ENCODE peak calls at places on chromosomes 4 and X, in seven cellular contexts. C is gastrocnemius medialis, Z is NB4, Y is lower leg skin, U is uterus, N is right lobe of liver, D is A549. H is an unnamed sample.

GRCh38 chr4:165512464-165512863 is 133.7 kb downstream of the CPE start:
- DNase-seq in C (no peak), U (no peak), N (no peak), Z (no peak), Y (no peak), D (no peak), H (no peak)

GRCh38 chr4:54172156-54172555 is 56.9 kb upstream of the PDGFRA start:
- DNase-seq in D (no peak), Z (no peak), U (no peak), Y (no peak), C (no peak), N (no peak), H (no peak)

GRCh38 chr4:8403981-8404380 is 36.5 kb downstream of the ACOX3 start:
- DNase-seq in Z (no peak), D (no peak), U (no peak), N (no peak), Y (no peak), C (no peak), H (no peak)

GRCh38 chr4:99507349-99507748 is 3.5 kb upstream of the C4orf17 start:
- DNase-seq in U (no peak), D (no peak), C (no peak), Z (no peak), N (no peak), Y (no peak), H (no peak)

GRCh38 chr4:45554423-45554822 is 569.4 kb downstream of the GABRG1 start:
- DNase-seq in Y (no peak), C (no peak), N (no peak), Z (no peak), D (no peak), U (no peak), H (no peak)

GRCh38 chrX:120402363-120402762 is 40.5 kb downstream of the ATP1B4 start:
- DNase-seq in D (no peak), C (peak), Y (no peak), Z (no peak), U (no peak), N (no peak), H (no peak)

GRCh38 chrX:34655496-34656258 is 1.4 kb downstream of the TMEM47 start:
- DNase-seq in Z (no peak), Y (no peak), D (no peak), N (no peak), U (peak), C (no peak), H (no peak)

GRCh38 chr4:185936650-185937376 is 124.8 kb upstream of the SORBS2 start:
- DNase-seq in Y (no peak), C (no peak), U (no peak), D (no peak), N (no peak), Z (no peak), H (no peak)

GRCh38 chr4:177371452-177371851 is 61.8 kb downstream of the NEIL3 start:
- DNase-seq in C (no peak), U (no peak), D (no peak), Z (no peak), Y (no peak), N (no peak), H (no peak)

GRCh38 chrX:103585421-103586313 is at the start of gene TCEAL4:
- DNase-seq in Z (no peak), C (peak), U (peak), D (peak), N (peak), Y (peak), H (peak)

GRCh38 chr4:76582817-76583087 is 147.7 kb downstream of the SHROOM3 start:
- DNase-seq in C (no peak), Y (no peak), D (no peak), U (no peak), Z (no peak), N (no peak), H (no peak)

GRCh38 chr4:76584235-76585152 is 149.5 kb downstream of the SHROOM3 start:
- DNase-seq in U (peak), Y (no peak), N (no peak), Z (no peak), D (no peak), C (no peak), H (no peak)

GRCh38 chr4:76585270-76585669 is 150.2 kb downstream of the SHROOM3 start:
- DNase-seq in Z (no peak), Y (no peak), N (no peak), C (no peak), D (no peak), U (no peak), H (no peak)

GRCh38 chr4:76588268-76588667 is 153.2 kb downstream of the SHROOM3 start:
- DNase-seq in Z (no peak), Y (no peak), C (no peak), N (no peak), U (no peak), D (no peak), H (no peak)

DNA sequence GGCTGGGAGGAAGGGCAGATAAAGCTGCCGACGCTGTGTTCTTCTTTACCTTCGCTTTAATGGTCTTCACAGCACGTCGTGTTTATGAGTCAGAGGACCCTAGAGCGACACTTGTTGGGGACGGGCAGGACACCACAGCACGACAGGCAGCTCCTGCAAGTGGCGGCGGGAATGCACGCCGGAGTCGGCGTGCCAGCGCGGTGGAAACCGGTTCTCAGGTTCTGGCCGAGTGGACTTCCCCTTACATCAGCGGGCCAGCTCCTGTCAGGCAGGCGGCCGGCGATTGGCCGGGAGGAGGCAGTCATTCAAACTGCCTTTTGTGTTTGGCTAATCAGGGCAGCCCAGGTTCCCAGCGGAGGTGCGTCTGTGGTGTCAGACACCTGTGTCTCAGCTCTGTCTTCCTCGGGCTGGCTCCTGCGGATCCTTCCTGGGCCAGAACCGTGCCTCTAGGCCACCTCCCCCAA is 150.9 kb downstream of the SHROOM3 start:
- DNase-seq in Z (no peak), D (peak), Y (peak), C (peak), N (peak), U (peak), H (peak)
- TF ChIP-seq POLR2A in Z (no peak), D (no peak), Y (no peak), C (no peak), N (peak), U (peak), H (peak)

GRCh38 chrX:154021131-154021611 is 1.5 kb upstream of the IRAK1 start:
- DNase-seq in N (no peak), D (no peak), C (no peak), Z (peak), U (no peak), Y (no peak), H (peak)
- TF ChIP-seq POLR2A in N (no peak), D (no peak), C (no peak), Z (no peak), U (no peak), Y (no peak), H (no peak)

DNA sequence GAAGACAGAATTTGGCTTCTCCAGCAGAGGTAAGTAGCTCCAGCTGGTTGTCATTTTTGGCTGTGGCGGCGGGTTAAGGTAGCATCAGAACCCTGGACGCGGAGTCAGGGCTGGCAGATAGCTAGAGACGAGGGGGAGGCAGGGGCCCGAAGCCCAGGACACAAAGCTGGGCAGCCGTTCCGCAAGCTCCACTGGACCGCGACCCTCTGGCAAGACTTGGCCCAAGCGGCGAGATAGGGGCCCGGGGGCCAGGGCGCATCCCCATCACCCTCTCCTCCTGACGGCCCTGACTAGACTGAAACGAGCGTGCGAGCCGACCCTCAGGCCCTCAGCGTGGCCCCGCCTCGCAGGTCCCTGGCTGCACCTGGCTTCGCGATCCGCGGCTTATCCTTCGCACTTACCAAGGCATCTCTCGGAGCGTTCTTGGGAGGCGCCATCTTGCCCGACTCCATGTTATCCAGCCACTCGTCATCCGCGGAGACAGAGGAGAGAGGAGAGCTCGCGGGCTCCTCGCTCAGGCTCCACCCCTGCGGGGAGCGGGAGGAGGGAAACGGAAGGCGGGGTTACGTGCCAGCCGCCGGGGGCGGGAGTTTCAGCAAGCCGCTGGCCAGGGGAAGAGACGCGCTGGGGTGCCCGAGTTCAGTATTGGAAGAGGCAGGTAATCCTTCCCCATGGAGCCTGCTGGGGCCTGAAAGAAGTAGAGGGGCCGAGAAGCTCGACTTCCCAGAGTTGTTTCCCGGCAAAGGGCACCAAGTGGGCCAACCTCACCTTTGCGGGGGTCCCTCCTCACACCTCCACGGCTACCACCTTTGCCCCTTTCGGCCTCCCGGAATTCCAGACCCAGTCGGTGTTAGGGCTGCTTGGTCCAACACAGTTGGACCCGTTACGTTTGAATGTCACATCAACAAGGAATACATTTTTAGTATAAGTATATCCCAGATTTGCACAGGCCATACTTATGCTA is at the start of gene TAF9B:
- DNase-seq in C (peak), Y (peak), D (peak), Z (peak), N (peak), U (peak), H (peak)
- TF ChIP-seq POLR2A in C (peak), Y (no peak), D (peak), Z (peak), N (peak), U (peak), H (peak)

GRCh38 chrX:47200385-47201150 is 6.9 kb downstream of the UBA1 start:
- DNase-seq in N (no peak), Z (no peak), U (peak), C (peak), Y (no peak), D (peak), H (no peak)

GRCh38 chrX:47197526-47197925 is 3.9 kb downstream of the UBA1 start:
- DNase-seq in Y (no peak), N (no peak), Z (no peak), D (no peak), U (no peak), C (no peak), H (no peak)

GRCh38 chrX:47198026-47198686 is 4.5 kb downstream of the UBA1 start:
- DNase-seq in U (no peak), D (no peak), N (no peak), Z (no peak), C (no peak), Y (no peak), H (no peak)

GRCh38 chrX:47198687-47199080 is 5.1 kb downstream of the UBA1 start:
- DNase-seq in U (no peak), Z (no peak), D (no peak), C (no peak), Y (no peak), N (no peak), H (no peak)

GRCh38 chrX:47199286-47199685 is 5.7 kb downstream of the UBA1 start:
- DNase-seq in N (no peak), Y (no peak), D (no peak), U (no peak), C (no peak), Z (no peak), H (no peak)
- TF ChIP-seq POLR2A in N (no peak), Y (no peak), D (no peak), U (no peak), C (no peak), Z (no peak), H (no peak)

DNA sequence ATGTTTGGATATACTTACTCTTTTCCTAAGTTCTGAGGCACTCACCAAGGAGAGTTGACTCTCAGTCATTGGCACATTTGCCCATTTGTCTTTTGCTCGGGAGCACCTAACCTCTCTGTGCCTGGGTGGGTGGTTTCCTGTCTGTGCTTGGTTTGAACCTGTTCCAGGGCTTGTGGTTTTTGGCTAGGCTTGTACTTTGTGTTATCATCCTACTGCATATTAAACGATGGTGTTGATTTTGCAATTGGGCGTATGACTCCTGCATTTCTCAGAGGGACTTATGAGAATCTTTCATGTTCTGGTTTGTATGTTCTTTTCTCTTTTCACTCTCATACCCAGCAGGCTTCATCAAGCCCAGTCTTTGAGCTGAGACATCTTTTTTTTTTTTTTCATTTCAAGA is 161.7 kb downstream of the BTC start:
- DNase-seq in N (peak), Y (no peak), C (no peak), D (no peak), Z (peak), U (no peak), H (peak)
- TF ChIP-seq POLR2A in N (no peak), Y (no peak), C (no peak), D (no peak), Z (no peak), U (no peak), H (no peak)

H was measured in H54.